ENCODE peak calls at places on chromosome X, in seven cellular contexts. K is activated CD4-positive, alpha-beta T cell treated with anti-CD3 and anti-CD28 coated beads for 4 hours; U is left cardiac atrium; R is T follicular helper cell; H is stimulated activated CD4-positive, alpha-beta T cell treated with anti-CD3 and anti-CD28 coated beads, Interleukin-15, amount 100 ng/mL, for 1 hour; V is stimulated activated CD8-positive, alpha-beta memory T cell treated with anti-CD3 and anti-CD28 coated beads, Interleukin-7, amount 100 ng/mL, for 24 hours; Q is fibroblast of mammary gland. E is an unnamed sample.

GRCh38 chrX:18649498-18649951 is 22.4 kb downstream of the RS1 start:
- DNase-seq in K (no peak), U (no peak), R (no peak), H (no peak), V (no peak), Q (no peak), E (no peak)

GRCh38 chrX:20527458-20528099 is 260.9 kb upstream of the RPS6KA3 start:
- DNase-seq in K (no peak), U (peak; percentile 25), R (no peak), H (no peak), V (no peak), Q (peak; percentile 41), E (peak; percentile 44)

GRCh38 chrX:46575991-46576392 is 2.4 kb downstream of the CHST7 start:
- DNase-seq in K (no peak), U (peak; percentile 34), R (no peak), H (no peak), V (no peak), Q (peak; percentile 46), E (peak; percentile 72)

GRCh38 chrX:80432863-80433262 is 12.6 kb downstream of the TENT5D start:
- DNase-seq in K (no peak), U (peak; percentile 19), R (no peak), H (no peak), V (no peak), Q (peak; percentile 3), E (peak; percentile 11)

GRCh38 chrX:43958529-43958928 is 14.7 kb downstream of the NDP start:
- DNase-seq in K (no peak), U (no peak), R (no peak), H (no peak), V (no peak), Q (peak; percentile 90), E (peak; percentile 89)

GRCh38 chrX:39883664-39884063 is 214.1 kb downstream of the BCOR start:
- DNase-seq in K (peak; percentile 45), U (no peak), R (no peak), H (no peak), V (no peak), Q (no peak), E (no peak)

GRCh38 chrX:73213734-73214133 is 917 bp downstream of the NAP1L2 start:
- DNase-seq in K (no peak), U (no peak), R (no peak), H (no peak), V (no peak), Q (no peak), E (no peak)

GRCh38 chrX:19683817-19684216 is 168.5 kb upstream of the MAP3K15 start:
- DNase-seq in K (peak; percentile 1), U (no peak), R (peak; percentile 9), H (no peak), V (no peak), Q (no peak), E (no peak)

GRCh38 chrX:10111364-10112148 is 45.2 kb upstream of the CLCN4 start:
- DNase-seq in K (peak; percentile 63), U (peak; percentile 37), R (peak; percentile 64), H (peak; percentile 28), V (no peak), Q (no peak), E (no peak)